ENCODE peak calls at places on chromosomes 1 and 21, in seven cellular contexts. One of them, this sample, is unnamed.

GRCh38 chr1:53311104-53311908 is 16.6 kb downstream of the LRP8 start:
- DNase-seq in H9: no peak
- DNase-seq in HCT116: no peak
- DNase-seq in mesenchymal stem cell: no peak
- DNase-seq in fibroblast of lung: no peak
- DNase-seq in IMR-90: no peak
- DNase-seq in PC-3: no peak
- DNase-seq in this sample: no peak

GRCh38 chr1:26771643-26772321 is 16.0 kb upstream of the PIGV start:
- DNase-seq in H9: no peak
- DNase-seq in HCT116: peak; percentile 52
- DNase-seq in mesenchymal stem cell: peak; percentile 98
- DNase-seq in fibroblast of lung: peak; percentile 99
- DNase-seq in IMR-90: peak; percentile 99
- DNase-seq in PC-3: peak; percentile 82
- DNase-seq in this sample: peak; percentile 98

GRCh38 chr1:225866061-225866844 is 15.9 kb downstream of the TMEM63A start:
- DNase-seq in H9: no peak
- DNase-seq in HCT116: no peak
- DNase-seq in mesenchymal stem cell: peak; percentile 54
- DNase-seq in fibroblast of lung: peak; percentile 55
- DNase-seq in IMR-90: peak; percentile 88
- DNase-seq in PC-3: peak; percentile 95
- DNase-seq in this sample: peak; percentile 81

GRCh38 chr1:227225715-227226346 is 92.5 kb downstream of the CDC42BPA start:
- DNase-seq in H9: no peak
- DNase-seq in HCT116: peak; percentile 35
- DNase-seq in mesenchymal stem cell: peak; percentile 42
- DNase-seq in fibroblast of lung: peak; percentile 67
- DNase-seq in IMR-90: peak; percentile 83
- DNase-seq in PC-3: peak; percentile 98
- DNase-seq in this sample: peak; percentile 79

GRCh38 chr1:80918365-80918764 is 882.4 kb upstream of the ADGRL2 start:
- DNase-seq in H9: no peak
- DNase-seq in HCT116: no peak
- DNase-seq in mesenchymal stem cell: peak; percentile 72
- DNase-seq in fibroblast of lung: peak; percentile 18
- DNase-seq in IMR-90: peak; percentile 4
- DNase-seq in PC-3: no peak
- DNase-seq in this sample: no peak

GRCh38 chr1:70855203-70855602 is 192.4 kb downstream of the PTGER3 start:
- DNase-seq in H9: no peak
- DNase-seq in HCT116: no peak
- DNase-seq in mesenchymal stem cell: no peak
- DNase-seq in fibroblast of lung: no peak
- DNase-seq in IMR-90: no peak
- DNase-seq in PC-3: no peak
- DNase-seq in this sample: no peak

GRCh38 chr1:6239213-6239752 is 3.5 kb upstream of the ICMT start:
- DNase-seq in H9: peak; percentile 88
- DNase-seq in HCT116: no peak
- DNase-seq in mesenchymal stem cell: no peak
- DNase-seq in fibroblast of lung: no peak
- DNase-seq in IMR-90: no peak
- DNase-seq in PC-3: no peak
- DNase-seq in this sample: no peak

GRCh38 chr1:160644399-160644798 is 2.4 kb downstream of the SLAMF1 start:
- DNase-seq in H9: no peak
- DNase-seq in HCT116: no peak
- DNase-seq in mesenchymal stem cell: no peak
- DNase-seq in fibroblast of lung: no peak
- DNase-seq in IMR-90: no peak
- DNase-seq in PC-3: no peak
- DNase-seq in this sample: no peak

GRCh38 chr1:59595774-59596173 is 219.0 kb upstream of the HOOK1 start:
- DNase-seq in H9: no peak
- DNase-seq in HCT116: no peak
- DNase-seq in mesenchymal stem cell: peak; percentile 57
- DNase-seq in fibroblast of lung: peak; percentile 63
- DNase-seq in IMR-90: peak; percentile 85
- DNase-seq in PC-3: peak; percentile 67
- DNase-seq in this sample: peak; percentile 39

GRCh38 chr1:1926346-1926811 is 7.3 kb upstream of the TMEM52 start:
- DNase-seq in H9: peak; percentile 27
- DNase-seq in HCT116: no peak
- DNase-seq in mesenchymal stem cell: no peak
- DNase-seq in fibroblast of lung: no peak
- DNase-seq in IMR-90: no peak
- DNase-seq in PC-3: no peak
- DNase-seq in this sample: no peak

GRCh38 chr1:218996362-218996761 is 177.3 kb upstream of the LYPLAL1 start:
- DNase-seq in H9: no peak
- DNase-seq in HCT116: no peak
- DNase-seq in mesenchymal stem cell: no peak
- DNase-seq in fibroblast of lung: peak; percentile 23
- DNase-seq in IMR-90: no peak
- DNase-seq in PC-3: peak; percentile 41
- DNase-seq in this sample: no peak

GRCh38 chr1:154178006-154178405 is 13.9 kb downstream of the TPM3 start:
- DNase-seq in H9: no peak
- DNase-seq in HCT116: no peak
- DNase-seq in mesenchymal stem cell: no peak
- DNase-seq in fibroblast of lung: no peak
- DNase-seq in IMR-90: no peak
- DNase-seq in PC-3: no peak
- DNase-seq in this sample: no peak

GRCh38 chr21:46116189-46116845 is 18.4 kb downstream of the COL6A2 start:
- DNase-seq in H9: peak; percentile 23
- DNase-seq in HCT116: no peak
- DNase-seq in mesenchymal stem cell: no peak
- DNase-seq in fibroblast of lung: no peak
- DNase-seq in IMR-90: no peak
- DNase-seq in PC-3: no peak
- DNase-seq in this sample: no peak

GRCh38 chr1:11132571-11133293 is 33.1 kb upstream of the EXOSC10 start:
- DNase-seq in H9: no peak
- DNase-seq in HCT116: no peak
- DNase-seq in mesenchymal stem cell: no peak
- DNase-seq in fibroblast of lung: no peak
- DNase-seq in IMR-90: no peak
- DNase-seq in PC-3: no peak
- DNase-seq in this sample: no peak

GRCh38 chr1:47914218-47914937 is 82.8 kb downstream of the TRABD2B start:
- DNase-seq in H9: no peak
- DNase-seq in HCT116: no peak
- DNase-seq in mesenchymal stem cell: no peak
- DNase-seq in fibroblast of lung: no peak
- DNase-seq in IMR-90: no peak
- DNase-seq in PC-3: no peak
- DNase-seq in this sample: no peak

GRCh38 chr1:5455651-5456050 is 536.6 kb downstream of the NPHP4 start:
- DNase-seq in H9: no peak
- DNase-seq in HCT116: no peak
- DNase-seq in mesenchymal stem cell: no peak
- DNase-seq in fibroblast of lung: no peak
- DNase-seq in IMR-90: no peak
- DNase-seq in PC-3: no peak
- DNase-seq in this sample: no peak

GRCh38 chr21:33067457-33067856 is 2.5 kb upstream of the OLIG1 start:
- DNase-seq in H9: no peak
- DNase-seq in HCT116: no peak
- DNase-seq in mesenchymal stem cell: no peak
- DNase-seq in fibroblast of lung: no peak
- DNase-seq in IMR-90: no peak
- DNase-seq in PC-3: no peak
- DNase-seq in this sample: no peak

GRCh38 chr21:36708512-36709029 is 9.7 kb downstream of the SIM2 start:
- DNase-seq in H9: no peak
- DNase-seq in HCT116: no peak
- DNase-seq in mesenchymal stem cell: no peak
- DNase-seq in fibroblast of lung: no peak
- DNase-seq in IMR-90: no peak
- DNase-seq in PC-3: no peak
- DNase-seq in this sample: no peak

GRCh38 chr21:36706951-36707762 is 8.2 kb downstream of the SIM2 start:
- DNase-seq in H9: peak; percentile 63
- DNase-seq in HCT116: no peak
- DNase-seq in mesenchymal stem cell: no peak
- DNase-seq in fibroblast of lung: peak; percentile 34
- DNase-seq in IMR-90: peak; percentile 37
- DNase-seq in PC-3: no peak
- DNase-seq in this sample: no peak

GRCh38 chr21:36709030-36709867 is 10.3 kb downstream of the SIM2 start:
- DNase-seq in H9: peak; percentile 56
- DNase-seq in HCT116: no peak
- DNase-seq in mesenchymal stem cell: no peak
- DNase-seq in fibroblast of lung: no peak
- DNase-seq in IMR-90: no peak
- DNase-seq in PC-3: no peak
- DNase-seq in this sample: no peak

GRCh38 chr21:36706482-36706852 is 7.6 kb downstream of the SIM2 start:
- DNase-seq in H9: no peak
- DNase-seq in HCT116: no peak
- DNase-seq in mesenchymal stem cell: no peak
- DNase-seq in fibroblast of lung: no peak
- DNase-seq in IMR-90: no peak
- DNase-seq in PC-3: no peak
- DNase-seq in this sample: no peak

GRCh38 chr21:36707763-36708511 is 9.0 kb downstream of the SIM2 start:
- DNase-seq in H9: no peak
- DNase-seq in HCT116: no peak
- DNase-seq in mesenchymal stem cell: no peak
- DNase-seq in fibroblast of lung: no peak
- DNase-seq in IMR-90: no peak
- DNase-seq in PC-3: no peak
- DNase-seq in this sample: no peak
- H3K9ac ChIP-seq in H9: no peak overlapping the region
- H3K9ac ChIP-seq in HCT116: no peak overlapping the region
- H3K9ac ChIP-seq in mesenchymal stem cell: no peak overlapping the region
- H3K9ac ChIP-seq in fibroblast of lung: no peak overlapping the region
- H3K9ac ChIP-seq in IMR-90: no peak overlapping the region
- H3K9ac ChIP-seq in PC-3: no peak overlapping the region
- H3K9ac ChIP-seq in this sample: no peak overlapping the region

GRCh38 chr21:25329227-25329626 is 278.1 kb downstream of the MRPL39 start:
- DNase-seq in H9: no peak
- DNase-seq in HCT116: no peak
- DNase-seq in mesenchymal stem cell: no peak
- DNase-seq in fibroblast of lung: peak; percentile 78
- DNase-seq in IMR-90: peak; percentile 91
- DNase-seq in PC-3: peak; percentile 91
- DNase-seq in this sample: peak; percentile 91

GRCh38 chr21:25330266-25330665 is 277.0 kb downstream of the MRPL39 start:
- DNase-seq in H9: no peak
- DNase-seq in HCT116: no peak
- DNase-seq in mesenchymal stem cell: no peak
- DNase-seq in fibroblast of lung: peak; percentile 66
- DNase-seq in IMR-90: peak; percentile 61
- DNase-seq in PC-3: peak; percentile 25
- DNase-seq in this sample: no peak

GRCh38 chr21:25331286-25331685 is 276.0 kb downstream of the MRPL39 start:
- DNase-seq in H9: no peak
- DNase-seq in HCT116: no peak
- DNase-seq in mesenchymal stem cell: no peak
- DNase-seq in fibroblast of lung: peak; percentile 20
- DNase-seq in IMR-90: no peak
- DNase-seq in PC-3: no peak
- DNase-seq in this sample: no peak

GRCh38 chr21:25338415-25338814 is 268.9 kb downstream of the MRPL39 start:
- DNase-seq in H9: no peak
- DNase-seq in HCT116: no peak
- DNase-seq in mesenchymal stem cell: no peak
- DNase-seq in fibroblast of lung: no peak
- DNase-seq in IMR-90: no peak
- DNase-seq in PC-3: no peak
- DNase-seq in this sample: no peak

GRCh38 chr21:25334046-25334730 is 273.1 kb downstream of the MRPL39 start:
- DNase-seq in H9: no peak
- DNase-seq in HCT116: no peak
- DNase-seq in mesenchymal stem cell: no peak
- DNase-seq in fibroblast of lung: no peak
- DNase-seq in IMR-90: no peak
- DNase-seq in PC-3: peak; percentile 58
- DNase-seq in this sample: no peak
- H3K4me2 ChIP-seq in H9: no peak overlapping the region
- H3K4me2 ChIP-seq in HCT116: no peak overlapping the region
- H3K4me2 ChIP-seq in mesenchymal stem cell: no peak overlapping the region
- H3K4me2 ChIP-seq in fibroblast of lung: no peak overlapping the region
- H3K4me2 ChIP-seq in IMR-90: no peak overlapping the region
- H3K4me2 ChIP-seq in PC-3: no peak overlapping the region
- H3K4me2 ChIP-seq in this sample: no peak overlapping the region

DNA sequence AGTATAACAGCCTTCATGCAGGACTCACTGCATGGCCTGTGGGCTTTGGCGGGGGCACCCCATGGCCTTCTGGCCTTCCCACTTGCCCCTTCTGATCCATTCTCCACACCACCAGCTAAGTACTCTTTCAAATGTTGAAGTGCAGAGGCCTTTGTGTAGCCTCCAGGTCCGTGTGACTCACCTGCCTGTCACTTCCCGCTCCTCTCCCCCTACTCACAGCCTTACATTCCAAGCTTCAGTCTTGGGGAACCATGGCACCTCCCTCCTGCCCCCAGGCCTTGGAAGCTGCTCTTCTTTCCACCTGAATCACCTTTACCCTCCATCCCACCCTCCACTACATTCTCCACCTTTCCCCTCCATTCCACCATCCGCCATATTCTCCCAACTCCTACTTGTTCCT is 69.6 kb downstream of the PGM1 start:
- DNase-seq in H9: peak; percentile 76
- DNase-seq in HCT116: peak; percentile 85
- DNase-seq in mesenchymal stem cell: no peak
- DNase-seq in fibroblast of lung: peak; percentile 20
- DNase-seq in IMR-90: peak; percentile 64
- DNase-seq in PC-3: peak; percentile 98
- DNase-seq in this sample: peak; percentile 79
- H3K9ac ChIP-seq in H9: no peak overlapping the region
- H3K9ac ChIP-seq in HCT116: peak overlapping the region; percentile 61
- H3K9ac ChIP-seq in mesenchymal stem cell: peak overlapping the region; percentile 79
- H3K9ac ChIP-seq in fibroblast of lung: no peak overlapping the region
- H3K9ac ChIP-seq in IMR-90: no peak overlapping the region
- H3K9ac ChIP-seq in PC-3: peak overlapping the region; percentile 95
- H3K9ac ChIP-seq in this sample: peak overlapping the region; percentile 34

GRCh38 chr1:155245163-155245524 is 10.1 kb downstream of the ENTREP3 start:
- DNase-seq in H9: no peak
- DNase-seq in HCT116: no peak
- DNase-seq in mesenchymal stem cell: no peak
- DNase-seq in fibroblast of lung: no peak
- DNase-seq in IMR-90: no peak
- DNase-seq in PC-3: no peak
- DNase-seq in this sample: no peak

GRCh38 chr1:155244368-155245162 is 10.7 kb downstream of the ENTREP3 start:
- DNase-seq in H9: peak; percentile 99
- DNase-seq in HCT116: peak; percentile 99
- DNase-seq in mesenchymal stem cell: peak; percentile 100
- DNase-seq in fibroblast of lung: peak; percentile 99
- DNase-seq in IMR-90: peak; percentile 100
- DNase-seq in PC-3: peak; percentile 99
- DNase-seq in this sample: peak; percentile 99

GRCh38 chr1:155241069-155241679 is 14.1 kb downstream of the ENTREP3 start:
- DNase-seq in H9: peak; percentile 78
- DNase-seq in HCT116: peak; percentile 67
- DNase-seq in mesenchymal stem cell: peak; percentile 87
- DNase-seq in fibroblast of lung: peak; percentile 87
- DNase-seq in IMR-90: peak; percentile 83
- DNase-seq in PC-3: peak; percentile 89
- DNase-seq in this sample: peak; percentile 55

GRCh38 chr1:155242805-155243358 is 12.4 kb downstream of the ENTREP3 start:
- DNase-seq in H9: no peak
- DNase-seq in HCT116: no peak
- DNase-seq in mesenchymal stem cell: no peak
- DNase-seq in fibroblast of lung: no peak
- DNase-seq in IMR-90: no peak
- DNase-seq in PC-3: no peak
- DNase-seq in this sample: no peak

GRCh38 chr1:155241851-155242264 is 13.4 kb downstream of the ENTREP3 start:
- DNase-seq in H9: no peak
- DNase-seq in HCT116: no peak
- DNase-seq in mesenchymal stem cell: no peak
- DNase-seq in fibroblast of lung: no peak
- DNase-seq in IMR-90: no peak
- DNase-seq in PC-3: peak; percentile 45
- DNase-seq in this sample: no peak
- H3K4me2 ChIP-seq in H9: no peak overlapping the region
- H3K4me2 ChIP-seq in HCT116: peak overlapping the region; percentile 69
- H3K4me2 ChIP-seq in mesenchymal stem cell: no peak overlapping the region
- H3K4me2 ChIP-seq in fibroblast of lung: no peak overlapping the region
- H3K4me2 ChIP-seq in IMR-90: no peak overlapping the region
- H3K4me2 ChIP-seq in PC-3: peak overlapping the region; percentile 71
- H3K4me2 ChIP-seq in this sample: no peak overlapping the region